ENCODE peak calls at places on chromosomes 3 and 15, in four cellular contexts. A is mesendoderm, E is small intestine, I is left ventricle myocardium inferior. G is an unnamed sample. For H3K27me3 and H3K36me3, the result is how much of the 10 kb centered on the place peaks cover.

GRCh38 chr15:68492855-68493254 is 60.9 kb upstream of the ITGA11 start:
- DNase-seq in E (no peak), A (no peak), I (peak), G (peak)

GRCh38 chr3:169880565-169881250 is 11.0 kb upstream of the LRRC31 start:
- DNase-seq in E (no peak), I (no peak), A (no peak), G (no peak)

GRCh38 chr15:51731549-51732267 is 5.7 kb downstream of the LYSMD2 start:
- DNase-seq in I (no peak), A (no peak), E (peak), G (no peak)

GRCh38 chr3:55190296-55190695 is 262.4 kb upstream of the LRTM1 start:
- DNase-seq in E (no peak), I (no peak), A (peak), G (no peak)

GRCh38 chr15:59260090-59260489 is 53.4 kb downstream of the LDHAL6B start:
- DNase-seq in I (no peak), E (peak), A (no peak), G (no peak)

GRCh38 chr3:48991851-48992545 is 2.0 kb downstream of the P4HTM start:
- DNase-seq in I (no peak), E (no peak), A (no peak), G (no peak)

GRCh38 chr3:155270063-155270462 is 23.4 kb downstream of the STRIT1 start:
- DNase-seq in A (no peak), E (no peak), I (no peak), G (no peak)

GRCh38 chr15:92059036-92059970 is 205.8 kb downstream of the SLCO3A1 start:
- DNase-seq in I (peak), A (no peak), E (no peak), G (no peak)

GRCh38 chr3:190326930-190327329 is 4.7 kb upstream of the CLDN1 start:
- DNase-seq in I (no peak), E (no peak), A (no peak), G (no peak)

GRCh38 chr15:49875392-49875791 is 243.6 kb downstream of the ATP8B4 start:
- DNase-seq in I (no peak), E (no peak), A (peak), G (no peak)

GRCh38 chr3:18440053-18440768 is 15.1 kb upstream of the SATB1 start:
- DNase-seq in E (no peak), I (no peak), A (no peak), G (no peak)

GRCh38 chr3:142726017-142726416 is 2.2 kb downstream of the TRPC1 start:
- DNase-seq in I (no peak), E (no peak), A (no peak), G (no peak)

GRCh38 chr15:100285641-100286295 is 56.0 kb downstream of the ADAMTS17 start:
- DNase-seq in A (no peak), I (no peak), E (no peak), G (no peak)

DNA sequence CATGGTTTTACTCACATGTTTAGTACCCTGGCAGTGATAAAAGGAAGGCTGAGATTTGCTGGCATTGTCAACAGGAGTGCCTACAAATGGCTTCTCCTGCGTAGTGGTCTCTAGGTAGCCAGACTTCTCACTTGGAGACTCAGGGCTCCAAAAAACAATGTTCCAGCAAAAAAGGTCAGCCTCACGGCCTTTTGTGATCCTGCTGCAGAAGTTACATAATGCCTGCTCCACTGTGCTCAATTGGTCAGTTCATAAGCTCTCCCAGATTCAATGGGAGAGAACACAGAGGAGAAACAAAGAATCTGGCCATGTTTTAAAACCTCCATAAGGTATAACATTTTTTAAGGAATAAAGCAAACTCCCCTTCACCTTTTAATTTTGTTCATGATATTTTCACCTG is 76.1 kb upstream of the CMSS1 start:
- DNase-seq in E (no peak), I (no peak), A (no peak), G (no peak)
- H3K27me3 ChIP-seq in E (under half), I (under half), A (under half), G (under half)

GRCh38 chr3:38637906-38638305 is 11.6 kb downstream of the SCN5A start:
- DNase-seq in E (no peak), I (no peak), A (peak), G (peak)

GRCh38 chr3:38636881-38637280 is 12.6 kb downstream of the SCN5A start:
- DNase-seq in E (no peak), A (no peak), I (no peak), G (no peak)

GRCh38 chr3:38634133-38634532 is 15.4 kb downstream of the SCN5A start:
- DNase-seq in I (no peak), A (peak), E (no peak), G (no peak)

GRCh38 chr3:38638354-38638753 is 11.1 kb downstream of the SCN5A start:
- DNase-seq in A (no peak), E (no peak), I (no peak), G (no peak)

GRCh38 chr3:38636464-38636863 is 13.0 kb downstream of the SCN5A start:
- DNase-seq in I (no peak), E (no peak), A (no peak), G (peak)
- H3K4me3 ChIP-seq in I (no peak), E (no peak), A (no peak), G (no peak)

GRCh38 chr3:139353920-139354556 is 10.2 kb downstream of the MRPS22 start:
- DNase-seq in A (peak), E (peak), I (no peak), G (peak)

GRCh38 chr3:139357899-139358298 is 14.1 kb downstream of the MRPS22 start:
- DNase-seq in I (no peak), A (no peak), E (no peak), G (no peak)

GRCh38 chr3:139354661-139355060 is 10.8 kb downstream of the MRPS22 start:
- DNase-seq in I (no peak), E (no peak), A (no peak), G (no peak)

GRCh38 chr3:139355937-139356336 is 12.1 kb downstream of the MRPS22 start:
- DNase-seq in I (no peak), A (no peak), E (no peak), G (no peak)

DNA sequence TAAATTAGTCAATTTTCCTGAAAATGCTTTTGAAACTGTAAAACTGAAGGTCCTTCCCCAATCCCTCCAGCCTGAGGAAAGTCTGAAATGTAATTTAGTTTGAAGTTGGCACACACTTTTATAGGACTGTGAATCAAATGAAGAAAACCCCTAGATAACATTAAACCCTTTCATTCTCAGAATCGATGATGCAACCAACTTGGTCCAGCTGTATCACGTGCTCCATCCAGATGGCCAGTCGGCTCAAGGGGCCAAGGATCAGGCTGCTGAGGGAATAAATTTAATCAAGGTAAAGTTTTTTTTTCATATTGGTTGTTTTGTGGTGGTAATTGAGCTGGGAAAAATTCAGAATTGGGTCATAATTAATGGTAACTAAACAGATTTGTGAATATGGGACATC is 11.7 kb downstream of the MRPS22 start:
- DNase-seq in A (no peak), E (no peak), I (no peak), G (no peak)
- H3K36me3 ChIP-seq in A (under half), E (under half), I (half or more), G (under half)

GRCh38 chr3:128471720-128472119 is 5.0 kb upstream of the DNAJB8 start:
- DNase-seq in I (no peak), E (no peak), A (no peak), G (no peak)
- H3K27me3 ChIP-seq in I (half or more), E (under half), A (under half), G (half or more)

GRCh38 chr3:13018561-13019242 is 54.5 kb downstream of the IQSEC1 start:
- DNase-seq in A (no peak), E (no peak), I (no peak), G (no peak)
- H3K4me3 ChIP-seq in A (no peak), E (no peak), I (peak), G (no peak)